ENCODE peak calls at places on chromosomes 7 and 10, in nine cellular contexts. One of them, this sample, is unnamed.

GRCh38 chr10:131847241-131847783 is 53.5 kb upstream of the PPP2R2D start:
- DNase-seq in lung: no peak
- DNase-seq in ovary: peak; percentile 11
- DNase-seq in K562: no peak
- DNase-seq in suprapubic skin: no peak
- DNase-seq in hepatocyte: no peak
- DNase-seq in fibroblast of lung: no peak
- DNase-seq in transverse colon: no peak
- DNase-seq in thoracic aorta: no peak
- DNase-seq in this sample: no peak

GRCh38 chr7:51426163-51426562 is 109.6 kb upstream of the COBL start:
- DNase-seq in lung: no peak
- DNase-seq in ovary: no peak
- DNase-seq in K562: no peak
- DNase-seq in suprapubic skin: no peak
- DNase-seq in hepatocyte: no peak
- DNase-seq in fibroblast of lung: no peak
- DNase-seq in transverse colon: no peak
- DNase-seq in thoracic aorta: no peak
- DNase-seq in this sample: no peak

GRCh38 chr10:95221124-95221523 is 27.1 kb downstream of the ACSM6 start:
- DNase-seq in lung: no peak
- DNase-seq in ovary: no peak
- DNase-seq in K562: no peak
- DNase-seq in suprapubic skin: no peak
- DNase-seq in hepatocyte: no peak
- DNase-seq in fibroblast of lung: peak; percentile 74
- DNase-seq in transverse colon: no peak
- DNase-seq in thoracic aorta: no peak
- DNase-seq in this sample: no peak

GRCh38 chr7:94655884-94656657 is at the start of gene SGCE:
- DNase-seq in lung: peak; percentile 81
- DNase-seq in ovary: peak; percentile 88
- DNase-seq in K562: peak; percentile 27
- DNase-seq in suprapubic skin: peak; percentile 73
- DNase-seq in hepatocyte: peak; percentile 90
- DNase-seq in fibroblast of lung: peak; percentile 78
- DNase-seq in transverse colon: peak; percentile 64
- DNase-seq in thoracic aorta: no peak
- DNase-seq in this sample: peak; percentile 70

GRCh38 chr7:70506463-70506862 is 625.5 kb upstream of the GALNT17 start:
- DNase-seq in lung: no peak
- DNase-seq in ovary: no peak
- DNase-seq in K562: no peak
- DNase-seq in suprapubic skin: no peak
- DNase-seq in hepatocyte: peak; percentile 53
- DNase-seq in fibroblast of lung: no peak
- DNase-seq in transverse colon: no peak
- DNase-seq in thoracic aorta: no peak
- DNase-seq in this sample: no peak

GRCh38 chr7:72493850-72494661 is 81.9 kb upstream of the CALN1 start:
- DNase-seq in lung: peak; percentile 62
- DNase-seq in ovary: no peak
- DNase-seq in K562: peak; percentile 56
- DNase-seq in suprapubic skin: peak; percentile 64
- DNase-seq in hepatocyte: peak; percentile 80
- DNase-seq in fibroblast of lung: peak; percentile 25
- DNase-seq in transverse colon: peak; percentile 62
- DNase-seq in thoracic aorta: no peak
- DNase-seq in this sample: peak; percentile 66

GRCh38 chr7:32250494-32251260 is 180.5 kb upstream of the PDE1C start:
- DNase-seq in lung: no peak
- DNase-seq in ovary: no peak
- DNase-seq in K562: no peak
- DNase-seq in suprapubic skin: no peak
- DNase-seq in hepatocyte: no peak
- DNase-seq in fibroblast of lung: no peak
- DNase-seq in transverse colon: no peak
- DNase-seq in thoracic aorta: no peak
- DNase-seq in this sample: no peak

GRCh38 chr7:73451780-73452398 is 18.3 kb downstream of the FZD9 start:
- DNase-seq in lung: no peak
- DNase-seq in ovary: no peak
- DNase-seq in K562: peak; percentile 69
- DNase-seq in suprapubic skin: no peak
- DNase-seq in hepatocyte: peak; percentile 70
- DNase-seq in fibroblast of lung: peak; percentile 46
- DNase-seq in transverse colon: no peak
- DNase-seq in thoracic aorta: no peak
- DNase-seq in this sample: peak; percentile 40

GRCh38 chr7:33964417-33965115 is 59.2 kb downstream of the BMPER start:
- DNase-seq in lung: no peak
- DNase-seq in ovary: no peak
- DNase-seq in K562: no peak
- DNase-seq in suprapubic skin: no peak
- DNase-seq in hepatocyte: no peak
- DNase-seq in fibroblast of lung: no peak
- DNase-seq in transverse colon: no peak
- DNase-seq in thoracic aorta: no peak
- DNase-seq in this sample: no peak

GRCh38 chr7:140004672-140005071 is 58.1 kb downstream of the PARP12 start:
- DNase-seq in lung: no peak
- DNase-seq in ovary: no peak
- DNase-seq in K562: no peak
- DNase-seq in suprapubic skin: no peak
- DNase-seq in hepatocyte: no peak
- DNase-seq in fibroblast of lung: no peak
- DNase-seq in transverse colon: no peak
- DNase-seq in thoracic aorta: no peak
- DNase-seq in this sample: no peak

GRCh38 chr7:148303295-148304013 is 287.1 kb upstream of the C7orf33 start:
- DNase-seq in lung: peak; percentile 35
- DNase-seq in ovary: peak; percentile 86
- DNase-seq in K562: no peak
- DNase-seq in suprapubic skin: peak; percentile 72
- DNase-seq in hepatocyte: peak; percentile 80
- DNase-seq in fibroblast of lung: peak; percentile 14
- DNase-seq in transverse colon: peak; percentile 39
- DNase-seq in thoracic aorta: peak; percentile 25
- DNase-seq in this sample: peak; percentile 40

GRCh38 chr7:140640060-140640611 is 477 bp downstream of the DENND2A start:
- DNase-seq in lung: no peak
- DNase-seq in ovary: peak; percentile 78
- DNase-seq in K562: no peak
- DNase-seq in suprapubic skin: peak; percentile 82
- DNase-seq in hepatocyte: peak; percentile 68
- DNase-seq in fibroblast of lung: peak; percentile 56
- DNase-seq in transverse colon: peak; percentile 38
- DNase-seq in thoracic aorta: no peak
- DNase-seq in this sample: no peak

GRCh38 chr7:137443616-137444015 is 100.1 kb upstream of the PTN start:
- DNase-seq in lung: no peak
- DNase-seq in ovary: no peak
- DNase-seq in K562: no peak
- DNase-seq in suprapubic skin: no peak
- DNase-seq in hepatocyte: no peak
- DNase-seq in fibroblast of lung: peak; percentile 95
- DNase-seq in transverse colon: no peak
- DNase-seq in thoracic aorta: no peak
- DNase-seq in this sample: peak; percentile 32

GRCh38 chr7:1056006-1056784 is 11.8 kb downstream of the GPR146 start:
- DNase-seq in lung: peak; percentile 57
- DNase-seq in ovary: no peak
- DNase-seq in K562: no peak
- DNase-seq in suprapubic skin: no peak
- DNase-seq in hepatocyte: no peak
- DNase-seq in fibroblast of lung: no peak
- DNase-seq in transverse colon: no peak
- DNase-seq in thoracic aorta: no peak
- DNase-seq in this sample: no peak

GRCh38 chr7:97218767-97219166 is 101.3 kb downstream of the SDHAF3 start:
- DNase-seq in lung: no peak
- DNase-seq in ovary: no peak
- DNase-seq in K562: no peak
- DNase-seq in suprapubic skin: no peak
- DNase-seq in hepatocyte: no peak
- DNase-seq in fibroblast of lung: no peak
- DNase-seq in transverse colon: no peak
- DNase-seq in thoracic aorta: no peak
- DNase-seq in this sample: peak; percentile 40

GRCh38 chr10:13773496-13774170 is 186.9 kb downstream of the PRPF18 start:
- DNase-seq in lung: no peak
- DNase-seq in ovary: no peak
- DNase-seq in K562: no peak
- DNase-seq in suprapubic skin: no peak
- DNase-seq in hepatocyte: no peak
- DNase-seq in fibroblast of lung: no peak
- DNase-seq in transverse colon: no peak
- DNase-seq in thoracic aorta: no peak
- DNase-seq in this sample: no peak
- TF ChIP-seq CTCF in lung: no peak
- TF ChIP-seq CTCF in ovary: no peak
- TF ChIP-seq CTCF in K562: no peak
- TF ChIP-seq CTCF in suprapubic skin: no peak
- TF ChIP-seq CTCF in hepatocyte: no peak
- TF ChIP-seq CTCF in fibroblast of lung: no peak
- TF ChIP-seq CTCF in transverse colon: no peak
- TF ChIP-seq CTCF in thoracic aorta: no peak
- TF ChIP-seq CTCF in this sample: no peak

GRCh38 chr10:30431435-30431911 is 2.5 kb upstream of the MAP3K8 start:
- DNase-seq in lung: no peak
- DNase-seq in ovary: peak; percentile 63
- DNase-seq in K562: no peak
- DNase-seq in suprapubic skin: no peak
- DNase-seq in hepatocyte: no peak
- DNase-seq in fibroblast of lung: peak; percentile 45
- DNase-seq in transverse colon: peak; percentile 68
- DNase-seq in thoracic aorta: no peak
- DNase-seq in this sample: no peak
- H3K27ac ChIP-seq in lung: peak overlapping the region; percentile 84
- H3K27ac ChIP-seq in ovary: no peak overlapping the region
- H3K27ac ChIP-seq in K562: peak overlapping the region; percentile 81
- H3K27ac ChIP-seq in suprapubic skin: peak overlapping the region; percentile 100
- H3K27ac ChIP-seq in hepatocyte: peak overlapping the region; percentile 44
- H3K27ac ChIP-seq in fibroblast of lung: peak overlapping the region; percentile 31
- H3K27ac ChIP-seq in transverse colon: peak overlapping the region; percentile 98
- H3K27ac ChIP-seq in thoracic aorta: peak overlapping the region; percentile 36
- H3K27ac ChIP-seq in this sample: no peak overlapping the region

GRCh38 chr7:42097756-42098155 is 139.3 kb downstream of the GLI3 start:
- DNase-seq in lung: no peak
- DNase-seq in ovary: no peak
- DNase-seq in K562: peak; percentile 17
- DNase-seq in suprapubic skin: no peak
- DNase-seq in hepatocyte: peak; percentile 19
- DNase-seq in fibroblast of lung: peak; percentile 82
- DNase-seq in transverse colon: no peak
- DNase-seq in thoracic aorta: no peak
- DNase-seq in this sample: no peak
- TF ChIP-seq CTCF in lung: no peak
- TF ChIP-seq CTCF in ovary: no peak
- TF ChIP-seq CTCF in K562: no peak
- TF ChIP-seq CTCF in suprapubic skin: no peak
- TF ChIP-seq CTCF in hepatocyte: no peak
- TF ChIP-seq CTCF in fibroblast of lung: peak; percentile 10
- TF ChIP-seq CTCF in transverse colon: no peak
- TF ChIP-seq CTCF in thoracic aorta: no peak
- TF ChIP-seq CTCF in this sample: no peak

GRCh38 chr7:151511270-151511669 is 8.4 kb downstream of the RHEB start:
- DNase-seq in lung: no peak
- DNase-seq in ovary: no peak
- DNase-seq in K562: no peak
- DNase-seq in suprapubic skin: no peak
- DNase-seq in hepatocyte: no peak
- DNase-seq in fibroblast of lung: no peak
- DNase-seq in transverse colon: no peak
- DNase-seq in thoracic aorta: no peak
- DNase-seq in this sample: no peak
- H3K27ac ChIP-seq in lung: no peak overlapping the region
- H3K27ac ChIP-seq in ovary: no peak overlapping the region
- H3K27ac ChIP-seq in K562: peak overlapping the region; percentile 1
- H3K27ac ChIP-seq in suprapubic skin: no peak overlapping the region
- H3K27ac ChIP-seq in hepatocyte: no peak overlapping the region
- H3K27ac ChIP-seq in fibroblast of lung: no peak overlapping the region
- H3K27ac ChIP-seq in transverse colon: no peak overlapping the region
- H3K27ac ChIP-seq in thoracic aorta: no peak overlapping the region
- H3K27ac ChIP-seq in this sample: no peak overlapping the region

GRCh38 chr10:124534231-124534798 is 72.7 kb downstream of the LHPP start:
- DNase-seq in lung: peak; percentile 41
- DNase-seq in ovary: peak; percentile 77
- DNase-seq in K562: no peak
- DNase-seq in suprapubic skin: no peak
- DNase-seq in hepatocyte: no peak
- DNase-seq in fibroblast of lung: peak; percentile 18
- DNase-seq in transverse colon: peak; percentile 58
- DNase-seq in thoracic aorta: no peak
- DNase-seq in this sample: no peak
- TF ChIP-seq CTCF in lung: peak; percentile 35
- TF ChIP-seq CTCF in ovary: peak; percentile 19
- TF ChIP-seq CTCF in K562: peak; percentile 46
- TF ChIP-seq CTCF in suprapubic skin: no peak
- TF ChIP-seq CTCF in hepatocyte: peak; percentile 44
- TF ChIP-seq CTCF in fibroblast of lung: no peak
- TF ChIP-seq CTCF in transverse colon: peak; percentile 58
- TF ChIP-seq CTCF in thoracic aorta: no peak
- TF ChIP-seq CTCF in this sample: peak; percentile 37

DNA sequence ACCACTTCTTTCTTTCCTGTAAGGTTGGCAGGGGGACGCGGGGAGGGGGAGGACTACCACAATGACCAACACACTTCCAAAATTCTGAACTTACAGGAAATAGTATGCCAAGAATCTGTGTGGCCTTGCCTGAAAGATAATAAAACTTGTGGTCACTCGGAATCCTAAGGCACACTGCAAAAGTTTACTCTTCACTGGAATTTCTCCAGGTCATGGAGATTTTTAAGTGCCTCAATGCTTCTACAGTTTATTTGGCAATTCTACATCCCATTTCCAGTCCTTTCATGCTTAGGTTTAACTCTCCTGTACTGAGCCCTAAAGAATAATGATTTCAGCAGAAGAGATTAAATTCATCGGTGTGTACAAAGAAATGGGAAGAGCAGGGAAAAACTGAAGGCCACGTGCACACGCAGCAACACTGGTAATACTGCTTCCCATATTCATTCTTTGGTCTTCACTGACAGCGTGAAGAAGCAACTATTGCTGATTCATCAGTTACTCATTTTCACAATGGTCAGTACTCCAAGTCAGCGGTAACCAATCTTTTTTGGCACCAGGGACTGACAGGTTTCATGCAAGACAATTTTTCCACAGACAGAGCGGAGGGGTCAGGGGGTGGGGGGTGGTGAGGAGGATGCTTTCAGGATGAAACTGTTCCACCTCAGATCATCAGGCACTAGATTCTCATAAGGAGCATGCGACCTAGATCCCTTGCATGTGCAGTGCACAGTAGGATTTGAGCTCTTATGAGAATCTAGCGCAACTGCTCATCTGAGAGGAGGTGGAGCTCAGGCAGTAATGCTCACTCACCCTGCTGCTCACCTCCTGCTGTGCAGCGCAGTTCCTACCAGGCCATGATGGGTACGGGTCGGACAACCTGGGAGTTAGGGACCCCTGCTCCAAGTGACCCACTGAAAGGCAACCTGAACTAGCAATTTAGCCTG is 9.8 kb downstream of the LARP4B start:
- DNase-seq in lung: no peak
- DNase-seq in ovary: no peak
- DNase-seq in K562: no peak
- DNase-seq in suprapubic skin: no peak
- DNase-seq in hepatocyte: no peak
- DNase-seq in fibroblast of lung: peak; percentile 89
- DNase-seq in transverse colon: no peak
- DNase-seq in thoracic aorta: no peak
- DNase-seq in this sample: no peak
- H3K27ac ChIP-seq in lung: no peak overlapping the region
- H3K27ac ChIP-seq in ovary: no peak overlapping the region
- H3K27ac ChIP-seq in K562: peak overlapping the region; percentile 58
- H3K27ac ChIP-seq in suprapubic skin: no peak overlapping the region
- H3K27ac ChIP-seq in hepatocyte: peak overlapping the region; percentile 4
- H3K27ac ChIP-seq in fibroblast of lung: no peak overlapping the region
- H3K27ac ChIP-seq in transverse colon: no peak overlapping the region
- H3K27ac ChIP-seq in thoracic aorta: no peak overlapping the region
- H3K27ac ChIP-seq in this sample: no peak overlapping the region

This sample was measured in MM.1S.